ENCODE peak calls at places on chromosomes 12 and 14, in five cellular contexts. M is RWPE1; I is DMS53; X is stimulated activated CD8-positive, alpha-beta memory T cell treated with anti-CD3 and anti-CD28 coated beads, Interleukin-7, amount 100 ng/mL, for 24 hours; F is anterior cingulate cortex. W is an unnamed sample.

GRCh38 chr12:118714051-118714460 is 267.3 kb upstream of the SRRM4 start:
- DNase-seq in F (peak), M (no peak), I (peak), X (no peak), W (peak)

GRCh38 chr12:109266106-109266879 is 42.8 kb downstream of the FOXN4 start:
- DNase-seq in M (no peak), I (no peak), X (no peak), F (no peak), W (no peak)

GRCh38 chr12:54195736-54196347 is 7.1 kb upstream of the SMUG1 start:
- DNase-seq in X (no peak), I (no peak), F (no peak), M (no peak), W (no peak)

GRCh38 chr14:68939893-68940613 is 39.0 kb downstream of the ACTN1 start:
- DNase-seq in I (peak), F (no peak), X (no peak), M (peak), W (no peak)

GRCh38 chr12:52059582-52060497 is 8.6 kb downstream of the NR4A1 start:
- DNase-seq in I (no peak), F (no peak), M (no peak), X (no peak), W (no peak)

GRCh38 chr12:90854136-90854689 is 100.8 kb downstream of the CCER1 start:
- DNase-seq in I (peak), M (peak), X (no peak), F (no peak), W (no peak)

GRCh38 chr12:128009108-128009507 is 257.9 kb upstream of the TMEM132C start:
- DNase-seq in X (no peak), I (no peak), F (no peak), M (no peak), W (no peak)

GRCh38 chr14:95323917-95324316 is 4.2 kb upstream of the CLMN start:
- DNase-seq in X (no peak), I (no peak), M (no peak), F (no peak), W (no peak)

GRCh38 chr14:97155320-97155719 is 358.1 kb downstream of the VRK1 start:
- DNase-seq in I (no peak), M (no peak), F (no peak), X (no peak), W (no peak)

GRCh38 chr12:6295187-6295811 is 15.2 kb upstream of the PLEKHG6 start:
- DNase-seq in F (no peak), M (peak), I (peak), X (no peak), W (no peak)

GRCh38 chr14:85519661-85520305 is 10.2 kb upstream of the FLRT2 start:
- DNase-seq in I (peak), F (no peak), X (no peak), M (no peak), W (no peak)

GRCh38 chr12:71626768-71627167 is 36.9 kb downstream of the ZFC3H1 start:
- DNase-seq in M (no peak), F (no peak), X (no peak), I (no peak), W (no peak)

GRCh38 chr14:32808574-32809098 is 130.0 kb upstream of the NPAS3 start:
- DNase-seq in M (no peak), F (no peak), I (peak), X (no peak), W (peak)

GRCh38 chr12:48169011-48169410 is 11.7 kb upstream of the ASB8 start:
- DNase-seq in X (no peak), F (no peak), I (no peak), M (no peak), W (no peak)

GRCh38 chr12:124872068-124872719 is 8.5 kb upstream of the SCARB1 start:
- DNase-seq in I (no peak), M (no peak), F (no peak), X (no peak), W (no peak)

GRCh38 chr14:75340921-75341320 is 62.3 kb downstream of the FOS start:
- DNase-seq in I (no peak), X (no peak), F (peak), M (no peak), W (no peak)

GRCh38 chr12:119178544-119179334 is at the start of gene HSPB8:
- DNase-seq in I (peak), M (peak), X (no peak), F (peak), W (peak)

W was measured in SHP77 treated with DMSO at 0.1 percent for 48 hours.